ENCODE peak calls at places on chromosomes 2 and 18, in nine cellular contexts. I, J, A, G, N, C, K, S and W are unnamed samples.

GRCh38 chr2:150282821-150283309 is 204.6 kb downstream of the RND3 start:
- DNase-seq in I (peak; percentile 70), J (no peak), A (no peak), G (no peak), N (no peak), C (peak; percentile 28), K (no peak), S (no peak), W (no peak)

GRCh38 chr2:138922973-138923563 is 142.9 kb upstream of the NXPH2 start:
- DNase-seq in I (peak; percentile 31), J (peak; percentile 31), A (peak; percentile 26), G (peak; percentile 11), N (peak; percentile 15), C (no peak), K (no peak), S (no peak), W (peak; percentile 43)

GRCh38 chr2:200349868-200350267 is 43.4 kb downstream of the SPATS2L start:
- DNase-seq in I (no peak), J (no peak), A (no peak), G (no peak), N (no peak), C (no peak), K (no peak), S (no peak), W (no peak)

GRCh38 chr2:187544371-187545080 is 9.7 kb downstream of the TFPI start:
- DNase-seq in I (no peak), J (no peak), A (no peak), G (no peak), N (peak; percentile 75), C (no peak), K (no peak), S (no peak), W (no peak)

GRCh38 chr2:95062716-95063400 is 37.4 kb downstream of the MAL start:
- DNase-seq in I (no peak), J (no peak), A (no peak), G (no peak), N (no peak), C (no peak), K (no peak), S (no peak), W (no peak)

GRCh38 chr2:28488858-28489575 is 6.8 kb upstream of the PLB1 start:
- DNase-seq in I (no peak), J (no peak), A (peak; percentile 18), G (no peak), N (no peak), C (no peak), K (no peak), S (no peak), W (no peak)

GRCh38 chr2:146730882-146731281 is 1113.9 kb upstream of the ACVR2A start:
- DNase-seq in I (peak; percentile 55), J (no peak), A (no peak), G (no peak), N (no peak), C (peak; percentile 29), K (no peak), S (no peak), W (no peak)

GRCh38 chr2:84879595-84880394 is 1.1 kb downstream of the TRABD2A start:
- DNase-seq in I (no peak), J (peak; percentile 19), A (peak; percentile 68), G (no peak), N (no peak), C (no peak), K (peak; percentile 65), S (peak; percentile 50), W (no peak)

GRCh38 chr2:119218478-119219064 is 5.1 kb upstream of the STEAP3 start:
- DNase-seq in I (peak; percentile 81), J (peak; percentile 74), A (peak; percentile 58), G (no peak), N (peak; percentile 16), C (peak; percentile 74), K (no peak), S (peak; percentile 77), W (no peak)

GRCh38 chr2:180128861-180129260 is 121.8 kb upstream of the CWC22 start:
- DNase-seq in I (no peak), J (no peak), A (no peak), G (no peak), N (no peak), C (no peak), K (no peak), S (no peak), W (no peak)

DNA sequence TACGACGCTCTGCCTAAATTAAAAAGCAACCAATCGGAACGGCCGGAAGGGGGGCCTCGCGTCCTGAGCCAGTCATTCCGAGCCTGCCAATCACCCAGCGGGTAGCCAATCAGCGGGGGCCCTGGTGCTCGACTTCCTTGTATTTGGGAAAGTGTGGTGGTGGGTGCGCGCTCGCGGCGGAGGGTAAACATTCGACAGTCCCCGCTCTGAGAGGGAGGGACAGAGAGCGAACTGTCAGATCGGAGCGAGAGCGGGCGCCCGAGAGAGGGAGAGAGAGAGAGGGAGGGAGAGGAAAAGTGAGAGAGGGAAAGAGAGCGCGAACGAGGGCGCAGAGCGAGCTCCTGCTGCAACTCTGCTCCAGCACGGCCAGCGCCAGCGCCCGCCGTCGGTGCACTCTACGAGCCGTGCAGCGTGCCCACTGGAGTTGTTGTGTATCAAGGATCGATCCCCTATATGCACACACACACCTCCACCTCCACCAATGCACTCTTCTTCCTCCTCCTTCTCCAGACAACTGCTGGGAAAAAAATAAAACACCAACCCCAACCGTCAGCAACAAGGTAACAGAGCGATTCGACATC is at the start of gene POU3F3:
- DNase-seq in I (peak; percentile 21), J (peak; percentile 73), A (peak; percentile 97), G (peak; percentile 93), N (no peak), C (no peak), K (peak; percentile 98), S (peak; percentile 99), W (no peak)
- H3K27me3 ChIP-seq in I (peaks cover 42% of the 10 kb centered on the region), J (peaks cover 82% of the 10 kb centered on the region), A (peaks cover 97% of the 10 kb centered on the region), G (peaks cover 65% of the 10 kb centered on the region), N (peaks cover 67% of the 10 kb centered on the region), C (peaks cover 68% of the 10 kb centered on the region), K (peaks cover 60% of the 10 kb centered on the region), S (peaks cover 60% of the 10 kb centered on the region), W (peaks cover 16% of the 10 kb centered on the region)

DNA sequence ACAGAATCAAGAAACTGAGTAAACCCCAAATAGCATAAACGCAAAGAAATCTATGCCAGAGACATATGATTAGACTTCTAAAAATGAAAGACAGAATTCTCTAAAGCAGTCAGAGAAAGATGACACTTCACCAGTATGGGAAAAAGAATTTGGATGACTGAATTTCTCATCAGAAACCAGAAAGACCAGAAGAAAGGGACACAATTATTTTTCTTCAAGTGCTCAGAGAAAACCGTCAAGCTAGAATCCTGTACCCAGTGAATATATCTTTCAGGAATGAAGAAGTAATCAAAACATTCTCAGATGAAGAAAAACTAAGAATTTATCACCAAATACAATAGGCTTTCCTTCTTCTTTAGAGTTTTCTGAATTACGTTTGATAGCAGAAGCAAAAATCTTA is 14.2 kb upstream of the ESPNL start:
- DNase-seq in I (no peak), J (no peak), A (no peak), G (no peak), N (no peak), C (peak; percentile 16), K (no peak), S (no peak), W (no peak)
- H4K20me1 ChIP-seq in I (no peaks in the 10 kb centered on the region), J (no peaks in the 10 kb centered on the region), A (no peaks in the 10 kb centered on the region), G (no peaks in the 10 kb centered on the region), N (no peaks in the 10 kb centered on the region), C (no peaks in the 10 kb centered on the region), K (peaks cover 10% of the 10 kb centered on the region), S (no peaks in the 10 kb centered on the region), W (no peaks in the 10 kb centered on the region)

DNA sequence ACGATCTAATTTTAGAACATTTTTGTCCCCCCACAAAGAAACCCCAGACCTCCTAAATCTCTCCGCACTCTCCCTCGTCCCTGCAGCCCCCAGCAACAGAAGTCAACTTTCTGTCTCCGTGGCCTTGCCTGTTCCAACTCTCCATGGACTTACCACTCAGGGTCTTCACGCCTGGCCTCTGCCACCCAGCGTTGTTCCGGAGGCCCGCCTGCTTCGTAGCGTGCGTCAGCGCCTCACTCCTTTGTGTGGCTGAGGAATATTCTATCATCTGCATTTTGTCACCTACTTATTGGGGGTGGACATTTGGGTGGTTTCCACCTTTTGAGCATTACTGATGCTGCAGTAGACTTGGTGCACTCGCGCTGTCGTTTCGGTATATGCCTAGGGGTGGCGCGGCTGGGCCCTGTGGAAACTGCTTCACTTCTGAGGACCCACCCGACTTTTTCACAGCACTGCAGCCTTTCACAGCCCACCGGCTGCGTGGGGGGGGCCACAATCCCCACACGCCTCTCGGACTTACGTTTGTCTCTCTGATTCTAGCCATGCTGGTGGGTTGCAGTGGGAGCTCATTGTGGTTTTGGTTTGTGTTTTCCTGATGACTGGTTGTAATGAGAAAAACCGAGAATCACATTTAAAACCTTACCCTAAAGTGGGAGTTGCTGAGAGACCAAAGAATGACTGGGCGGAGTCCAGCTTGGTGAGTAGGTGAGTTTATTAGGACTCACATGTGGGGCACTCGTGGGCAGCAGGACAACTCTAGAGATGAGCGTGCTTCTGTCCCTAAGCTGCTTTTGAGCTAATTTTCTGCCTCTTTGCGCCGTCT is 1.4 kb upstream of the HSBP1L1 start:
- DNase-seq in I (no peak), J (no peak), A (peak; percentile 25), G (no peak), N (no peak), C (no peak), K (no peak), S (no peak), W (no peak)
- H3K27me3 ChIP-seq in I (no peaks in the 10 kb centered on the region), J (no peaks in the 10 kb centered on the region), A (peaks cover 67% of the 10 kb centered on the region), G (no peaks in the 10 kb centered on the region), N (peaks cover 8% of the 10 kb centered on the region), C (no peaks in the 10 kb centered on the region), K (peaks cover 3% of the 10 kb centered on the region), S (peaks cover 32% of the 10 kb centered on the region), W (peaks cover 6% of the 10 kb centered on the region)

GRCh38 chr2:101145406-101145805 is 5.8 kb downstream of the TBC1D8 start:
- DNase-seq in I (no peak), J (no peak), A (no peak), G (no peak), N (no peak), C (no peak), K (no peak), S (no peak), W (no peak)

GRCh38 chr2:101140978-101141655 is 10.1 kb downstream of the TBC1D8 start:
- DNase-seq in I (peak; percentile 66), J (no peak), A (no peak), G (no peak), N (no peak), C (peak; percentile 9), K (no peak), S (no peak), W (no peak)

GRCh38 chr2:101139495-101139894 is 11.7 kb downstream of the TBC1D8 start:
- DNase-seq in I (no peak), J (no peak), A (no peak), G (no peak), N (no peak), C (no peak), K (no peak), S (no peak), W (no peak)

GRCh38 chr2:101140237-101140636 is 10.9 kb downstream of the TBC1D8 start:
- DNase-seq in I (no peak), J (no peak), A (no peak), G (no peak), N (no peak), C (no peak), K (no peak), S (no peak), W (no peak)

GRCh38 chr2:101142163-101142562 is 9.0 kb downstream of the TBC1D8 start:
- DNase-seq in I (no peak), J (no peak), A (no peak), G (no peak), N (no peak), C (no peak), K (no peak), S (no peak), W (no peak)
- H4K20me1 ChIP-seq in I (no peaks in the 10 kb centered on the region), J (peaks cover 2% of the 10 kb centered on the region), A (no peaks in the 10 kb centered on the region), G (no peaks in the 10 kb centered on the region), N (no peaks in the 10 kb centered on the region), C (peaks cover 5% of the 10 kb centered on the region), K (peaks cover 2% of the 10 kb centered on the region), S (no peaks in the 10 kb centered on the region), W (no peaks in the 10 kb centered on the region)